ENCODE peak calls at places on chromosome 1, in ten cellular contexts. J is suprapubic skin, T is transverse colon, L is stomach, U is A549, Y is esophagus muscularis mucosa, S is upper lobe of left lung, C is SK-N-SH, R is H1, N is K562. F is an unnamed sample. For H3K4me1, the result is how much of the 10 kb centered on the place peaks cover.

GRCh38 chr1:31811605-31812004 is 4.2 kb downstream of the SPOCD1 start:
- DNase-seq in J (no peak), T (no peak), L (no peak), U (peak), Y (no peak), S (no peak), C (peak), R (no peak), N (peak), F (no peak)

GRCh38 chr1:116286541-116286971 is 86.5 kb upstream of the ATP1A1 start:
- DNase-seq in J (no peak), T (no peak), L (no peak), U (no peak), Y (peak), S (no peak), C (no peak), R (no peak), N (no peak), F (no peak)

GRCh38 chr1:77513839-77514763 is 168.4 kb downstream of the ZZZ3 start:
- DNase-seq in J (no peak), T (no peak), L (no peak), U (no peak), Y (no peak), S (no peak), C (no peak), R (no peak), N (no peak), F (peak)

GRCh38 chr1:7508830-7509508 is 262.1 kb upstream of the VAMP3 start:
- DNase-seq in J (no peak), T (no peak), L (no peak), U (no peak), Y (no peak), S (no peak), C (peak), R (no peak), N (no peak), F (no peak)

GRCh38 chr1:108209456-108210108 is 9.4 kb upstream of the SLC25A24 start:
- DNase-seq in J (no peak), T (no peak), L (no peak), U (no peak), Y (no peak), S (no peak), C (no peak), R (no peak), N (no peak), F (no peak)

GRCh38 chr1:240801445-240801844 is 189.5 kb upstream of the GREM2 start:
- DNase-seq in J (no peak), T (no peak), L (no peak), U (no peak), Y (no peak), S (no peak), C (no peak), R (no peak), N (no peak), F (no peak)

GRCh38 chr1:37478451-37478871 is 4.1 kb downstream of the ZC3H12A start:
- DNase-seq in J (no peak), T (peak), L (peak), U (peak), Y (no peak), S (no peak), C (no peak), R (no peak), N (no peak), F (no peak)

GRCh38 chr1:115337633-115338456 is at the start of gene NGF:
- DNase-seq in J (peak), T (no peak), L (no peak), U (peak), Y (no peak), S (no peak), C (peak), R (peak), N (no peak), F (peak)

GRCh38 chr1:20485527-20486456 is at the start of gene CAMK2N1:
- DNase-seq in J (peak), T (peak), L (peak), U (peak), Y (no peak), S (no peak), C (peak), R (peak), N (peak), F (peak)

GRCh38 chr1:171254859-171255258 is 6.6 kb downstream of the FMO1 start:
- DNase-seq in J (no peak), T (no peak), L (no peak), U (no peak), Y (no peak), S (no peak), C (no peak), R (no peak), N (no peak), F (no peak)

GRCh38 chr1:115306146-115306545 is 31.9 kb downstream of the NGF start:
- DNase-seq in J (no peak), T (no peak), L (no peak), U (no peak), Y (no peak), S (no peak), C (no peak), R (no peak), N (no peak), F (no peak)

GRCh38 chr1:19424651-19425570 is 60.4 kb downstream of the CAPZB start:
- DNase-seq in J (no peak), T (no peak), L (no peak), U (no peak), Y (no peak), S (peak), C (no peak), R (no peak), N (no peak), F (no peak)

DNA sequence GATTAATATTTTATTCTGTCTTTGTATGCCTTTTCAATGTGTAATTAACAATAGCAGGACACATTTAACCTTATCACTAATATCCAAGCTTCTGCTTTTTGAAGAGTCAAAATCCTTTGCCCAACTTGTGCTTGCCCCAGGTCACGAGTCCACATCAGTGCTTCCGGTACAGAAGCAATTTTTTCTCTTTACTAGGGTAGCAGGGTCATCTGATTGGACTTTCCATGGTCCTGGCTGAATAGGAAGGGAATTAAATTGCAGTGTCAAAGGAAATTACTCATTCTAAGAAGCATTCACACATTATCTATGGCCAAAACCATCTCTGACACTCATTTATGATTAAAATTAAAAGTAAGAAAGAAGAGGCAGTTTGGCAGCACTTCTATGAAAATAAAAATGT is 460.5 kb upstream of the ADGRL2 start:
- DNase-seq in J (no peak), T (no peak), L (no peak), U (no peak), Y (no peak), S (no peak), C (no peak), R (no peak), N (no peak), F (no peak)
- H3K27ac ChIP-seq in J (no peak), T (no peak), L (no peak), U (no peak), Y (no peak), S (no peak), C (no peak), R (no peak), N (no peak), F (no peak)

GRCh38 chr1:1213153-1213918 is 617 bp downstream of the TNFRSF4 start:
- DNase-seq in J (no peak), T (peak), L (peak), U (no peak), Y (no peak), S (no peak), C (peak), R (no peak), N (no peak), F (no peak)
- H3K4me1 ChIP-seq in J (under half), T (under half), L (under half), U (under half), Y (under half), S (half or more), C (under half), R (under half), N (half or more), F (under half)

DNA sequence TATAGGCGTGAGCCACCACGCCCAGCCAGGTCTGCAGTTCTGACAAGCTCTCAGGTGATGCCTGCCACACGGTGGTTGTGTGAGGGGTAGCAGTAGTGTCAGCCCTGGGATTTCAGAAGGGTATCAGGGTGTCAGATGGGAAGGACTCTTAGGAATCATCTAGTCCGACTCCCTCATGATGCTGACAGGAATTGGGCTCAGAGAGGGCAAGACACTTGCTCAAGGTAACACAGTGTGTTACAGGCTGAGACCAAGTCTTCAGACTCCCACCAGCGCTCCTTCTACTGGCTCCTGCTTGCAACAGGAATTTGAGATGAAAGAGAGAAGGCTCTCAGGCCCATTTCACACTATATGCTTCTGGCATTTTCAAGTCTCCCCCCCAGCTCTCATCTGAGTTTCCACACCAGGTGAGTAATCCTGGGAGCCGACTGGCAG is 6.9 kb downstream of the HTR1D start:
- DNase-seq in J (no peak), T (no peak), L (no peak), U (peak), Y (no peak), S (no peak), C (no peak), R (peak), N (no peak), F (no peak)
- TF ChIP-seq EP300 in J (no peak), T (no peak), L (no peak), U (no peak), Y (no peak), S (no peak), C (no peak), R (no peak), N (no peak), F (no peak)

DNA sequence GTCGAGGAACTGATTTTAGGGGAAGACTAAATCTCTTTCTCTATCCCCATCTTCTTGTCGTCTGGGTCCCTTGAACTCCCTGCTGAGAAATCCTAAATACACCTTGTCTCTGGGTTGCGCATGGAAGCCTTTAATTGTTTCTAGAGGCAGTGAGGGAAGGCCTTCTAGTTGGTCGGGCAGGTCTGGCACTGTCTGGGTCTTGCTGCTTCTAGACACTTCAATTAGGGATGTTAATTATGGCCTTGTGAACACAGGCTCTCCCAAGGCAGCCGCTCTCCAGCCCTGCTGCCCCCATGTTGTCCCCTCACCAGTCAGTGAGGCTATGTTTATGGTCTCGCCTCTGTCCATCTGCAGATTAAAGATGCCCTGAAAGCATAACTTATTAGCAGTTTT is 22.3 kb downstream of the SOX13 start:
- DNase-seq in J (no peak), T (no peak), L (no peak), U (no peak), Y (no peak), S (no peak), C (no peak), R (no peak), N (no peak), F (no peak)
- H3K27ac ChIP-seq in J (no peak), T (no peak), L (peak), U (no peak), Y (no peak), S (peak), C (no peak), R (no peak), N (no peak), F (no peak)

GRCh38 chr1:160095382-160096105 is 2.9 kb downstream of the IGSF8 start:
- DNase-seq in J (no peak), T (no peak), L (no peak), U (no peak), Y (no peak), S (no peak), C (no peak), R (peak), N (no peak), F (no peak)

GRCh38 chr1:160098852-160099647 is 631 bp upstream of the IGSF8 start:
- DNase-seq in J (peak), T (peak), L (peak), U (peak), Y (peak), S (peak), C (peak), R (peak), N (peak), F (peak)

GRCh38 chr1:160096491-160097116 is 1.8 kb downstream of the IGSF8 start:
- DNase-seq in J (peak), T (no peak), L (no peak), U (no peak), Y (no peak), S (peak), C (no peak), R (no peak), N (no peak), F (no peak)

GRCh38 chr1:160097911-160098851 is at the start of gene IGSF8:
- DNase-seq in J (peak), T (peak), L (peak), U (peak), Y (peak), S (peak), C (peak), R (peak), N (no peak), F (peak)

GRCh38 chr1:160097196-160097910 is 1.1 kb downstream of the IGSF8 start:
- DNase-seq in J (no peak), T (no peak), L (no peak), U (no peak), Y (no peak), S (no peak), C (no peak), R (no peak), N (no peak), F (no peak)
- H3K4me1 ChIP-seq in J (half or more), T (half or more), L (half or more), U (under half), Y (under half), S (under half), C (under half), R (under half), N (under half), F (under half)

GRCh38 chr1:70038025-70038424 is 167.4 kb downstream of the LRRC40 start:
- DNase-seq in J (no peak), T (no peak), L (no peak), U (no peak), Y (no peak), S (no peak), C (no peak), R (no peak), N (no peak), F (no peak)
- TF ChIP-seq EP300 in J (no peak), T (no peak), L (no peak), U (no peak), Y (no peak), S (no peak), C (no peak), R (no peak), N (no peak), F (no peak)

DNA sequence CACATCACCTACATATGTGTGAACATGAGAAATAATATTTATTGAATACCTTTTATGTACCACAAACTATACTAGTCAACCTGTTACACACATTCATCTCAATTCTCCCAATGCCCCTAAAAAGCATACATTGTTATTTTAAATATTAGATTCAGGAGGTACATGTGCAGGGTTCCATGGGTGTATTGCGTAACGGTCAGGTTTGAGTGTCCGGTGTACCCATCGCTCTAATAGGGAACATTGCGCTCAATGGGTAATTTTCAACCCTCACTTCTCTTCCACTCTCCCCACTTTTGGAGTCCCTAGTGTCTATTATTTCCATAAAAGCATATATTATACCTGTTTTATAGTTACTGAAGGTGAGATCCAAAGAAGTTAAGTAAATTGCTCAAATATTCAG is 82.0 kb downstream of the IFI44 start:
- DNase-seq in J (no peak), T (no peak), L (no peak), U (no peak), Y (no peak), S (no peak), C (no peak), R (no peak), N (no peak), F (no peak)
- H3K27ac ChIP-seq in J (no peak), T (no peak), L (no peak), U (no peak), Y (no peak), S (no peak), C (no peak), R (no peak), N (no peak), F (no peak)

DNA sequence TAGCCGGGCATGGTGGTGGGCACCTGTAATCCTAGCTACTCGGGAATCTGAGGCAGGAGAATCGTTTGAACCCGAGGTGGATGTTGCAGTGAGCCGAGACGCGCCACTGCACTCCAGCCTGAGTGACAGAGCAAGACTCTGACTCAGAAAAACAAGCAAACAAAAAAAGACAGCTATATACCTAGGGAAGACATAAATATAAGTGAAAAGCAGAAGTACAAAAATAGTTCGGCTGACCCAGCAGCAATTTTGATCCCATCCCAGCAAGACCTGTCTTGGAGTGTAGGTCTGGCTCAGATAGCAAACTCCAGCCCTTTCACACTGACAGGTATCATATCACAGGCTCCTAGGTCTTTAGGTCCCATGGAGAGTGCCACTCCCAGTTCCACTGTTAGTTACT is 14.5 kb downstream of the MTX1 start:
- DNase-seq in J (no peak), T (no peak), L (no peak), U (no peak), Y (no peak), S (no peak), C (no peak), R (no peak), N (peak), F (no peak)
- H3K4me1 ChIP-seq in J (under half), T (under half), L (under half), U (under half), Y (under half), S (under half), C (under half), R (under half), N (under half), F (under half)